ENCODE peak calls at places on chromosome 17, in eight cellular contexts. E is tibial nerve, U is amygdala, P is NCI-H774, S is endothelial cell, X is foreskin fibroblast, Y is H54, K is hepatic stellate cell. L is an unnamed sample.

GRCh38 chr17:76054112-76054476 is 18.2 kb downstream of the SRP68 start:
- DNase-seq in K (no peak), E (no peak), P (no peak), S (no peak), Y (no peak), U (no peak), X (no peak), L (no peak)

GRCh38 chr17:44200478-44201155 is 933 bp upstream of the ATXN7L3 start:
- DNase-seq in U (no peak), P (no peak), K (no peak), Y (no peak), X (no peak), S (no peak), E (no peak), L (peak; percentile 31)

GRCh38 chr17:72270530-72270929 is 149.7 kb downstream of the SOX9 start:
- DNase-seq in Y (no peak), E (peak; percentile 59), X (peak; percentile 29), P (no peak), S (no peak), U (no peak), K (no peak), L (peak; percentile 13)

GRCh38 chr17:40109471-40109824 is 9.1 kb upstream of the NR1D1 start:
- DNase-seq in K (no peak), P (no peak), Y (no peak), U (no peak), X (no peak), S (no peak), E (no peak), L (no peak)

GRCh38 chr17:62048262-62048661 is 16.8 kb downstream of the MED13 start:
- DNase-seq in E (no peak), S (no peak), K (no peak), P (no peak), Y (no peak), U (no peak), X (no peak), L (no peak)

GRCh38 chr17:53142890-53143289 is 679.8 kb upstream of the KIF2B start:
- DNase-seq in X (no peak), U (no peak), E (no peak), K (no peak), Y (no peak), P (peak; percentile 46), S (no peak), L (no peak)

GRCh38 chr17:80106176-80106575 is 4.8 kb downstream of the GAA start:
- DNase-seq in E (no peak), Y (no peak), X (no peak), U (no peak), S (no peak), P (no peak), K (no peak), L (no peak)

GRCh38 chr17:44266402-44267164 is 1.4 kb downstream of the SLC4A1 start:
- DNase-seq in Y (no peak), S (no peak), E (no peak), U (no peak), X (no peak), K (no peak), P (no peak), L (no peak)

GRCh38 chr17:57484081-57484666 is 227.9 kb downstream of the MSI2 start:
- DNase-seq in K (no peak), U (no peak), X (no peak), S (no peak), P (no peak), Y (no peak), E (no peak), L (no peak)

GRCh38 chr17:35801583-35802224 is 6.3 kb upstream of the MMP28 start:
- DNase-seq in Y (no peak), P (no peak), E (peak; percentile 61), S (peak; percentile 68), K (no peak), U (peak; percentile 65), X (peak; percentile 57), L (peak; percentile 88)

GRCh38 chr17:15361592-15361991 is 20.2 kb upstream of the TEKT3 start:
- DNase-seq in K (no peak), S (no peak), P (no peak), Y (no peak), E (no peak), X (no peak), U (no peak), L (no peak)

GRCh38 chr17:40316571-40317344 is 7.8 kb downstream of the RARA start:
- DNase-seq in P (peak; percentile 37), S (peak; percentile 75), E (no peak), X (peak; percentile 84), U (no peak), Y (no peak), K (peak; percentile 90), L (no peak)